ENCODE peak calls at places on chromosomes 16 and 17, in six cellular contexts. G is astrocyte of the spinal cord, I is NCI-H510A, T is hypothalamus, B is NCI-H524, N is brain microvascular endothelial cell. C is an unnamed sample.

GRCh38 chr17:57257213-57257873 is 1.0 kb downstream of the MSI2 start:
- DNase-seq in G (no peak), I (no peak), T (no peak), B (peak; percentile 43), N (no peak), C (no peak)

GRCh38 chr17:71959129-71959528 is 161.7 kb upstream of the SOX9 start:
- DNase-seq in G (peak; percentile 13), I (no peak), T (no peak), B (peak; percentile 23), N (no peak), C (no peak)

GRCh38 chr17:30380643-30381419 is 2.1 kb downstream of the CPD start:
- DNase-seq in G (no peak), I (no peak), T (no peak), B (peak; percentile 29), N (no peak), C (no peak)

GRCh38 chr16:9091867-9092281 is 430 bp downstream of the HAPSTR1 start:
- DNase-seq in G (peak; percentile 30), I (no peak), T (peak; percentile 44), B (no peak), N (peak; percentile 21), C (peak; percentile 41)

GRCh38 chr17:46782250-46782953 is 36.1 kb downstream of the WNT3 start:
- DNase-seq in G (peak; percentile 17), I (no peak), T (no peak), B (peak; percentile 34), N (no peak), C (no peak)

GRCh38 chr17:58991718-58992331 is 114.9 kb downstream of the TRIM37 start:
- DNase-seq in G (peak; percentile 58), I (no peak), T (no peak), B (no peak), N (peak; percentile 81), C (no peak)

GRCh38 chr16:886802-887731 is 83.7 kb downstream of the LMF1 start:
- DNase-seq in G (no peak), I (no peak), T (no peak), B (no peak), N (no peak), C (no peak)

GRCh38 chr17:7068268-7068667 is 11.8 kb downstream of the CLEC10A start:
- DNase-seq in G (no peak), I (no peak), T (no peak), B (no peak), N (no peak), C (no peak)

GRCh38 chr17:40556884-40557414 is 8.3 kb downstream of the CCR7 start:
- DNase-seq in G (no peak), I (no peak), T (no peak), B (no peak), N (no peak), C (no peak)

GRCh38 chr17:13544292-13544691 is 57.4 kb downstream of the HS3ST3A1 start:
- DNase-seq in G (peak; percentile 99), I (no peak), T (no peak), B (no peak), N (peak; percentile 97), C (no peak)

GRCh38 chr17:21275579-21276339 is 8.8 kb upstream of the MAP2K3 start:
- DNase-seq in G (peak; percentile 72), I (peak; percentile 80), T (peak; percentile 80), B (peak; percentile 89), N (peak; percentile 67), C (peak; percentile 97)

GRCh38 chr17:5545051-5545987 is 39.0 kb downstream of the NLRP1 start:
- DNase-seq in G (no peak), I (no peak), T (no peak), B (no peak), N (no peak), C (no peak)

GRCh38 chr17:61183793-61184192 is 215.8 kb upstream of the TBX2 start:
- DNase-seq in G (no peak), I (no peak), T (no peak), B (no peak), N (no peak), C (no peak)

C was measured in heart right ventricle.